ENCODE peak calls at places on chromosomes 11 and 22, in ten cellular contexts. P, N, Q, X, S, R, J, K, D and O are unnamed samples.

GRCh38 chr22:33024626-33025025 is 33.6 kb downstream of the SYN3 start:
- DNase-seq in D (no peak), X (no peak), N (no peak), J (no peak), S (no peak), K (no peak), R (no peak), Q (no peak), P (no peak), O (no peak)

GRCh38 chr11:27718853-27719574 is 18.8 kb upstream of the BDNF start:
- DNase-seq in S (peak), N (peak), X (no peak), R (peak), D (no peak), J (no peak), K (no peak), Q (no peak), P (no peak), O (no peak)

GRCh38 chr11:66864924-66865697 is 8.2 kb downstream of the LRFN4 start:
- DNase-seq in X (no peak), D (no peak), K (no peak), N (no peak), S (peak), Q (no peak), J (no peak), R (no peak), P (no peak), O (no peak)

GRCh38 chr11:33982661-33983060 is 68.9 kb upstream of the CAPRIN1 start:
- DNase-seq in X (no peak), N (no peak), D (no peak), K (no peak), S (no peak), P (peak), Q (no peak), J (no peak), R (no peak), O (no peak)

GRCh38 chr11:18171377-18172000 is 1.1 kb upstream of the MRGPRX4 start:
- DNase-seq in N (peak), J (no peak), X (peak), K (no peak), P (no peak), D (no peak), Q (no peak), S (peak), R (peak), O (no peak)

GRCh38 chr22:25726241-25726640 is 15.7 kb upstream of the MYO18B start:
- DNase-seq in Q (no peak), P (no peak), X (no peak), N (no peak), D (no peak), R (no peak), S (no peak), K (no peak), J (no peak), O (no peak)

GRCh38 chr11:93842461-93842860 is 8.0 kb downstream of the VSTM5 start:
- DNase-seq in J (no peak), N (peak), D (peak), X (peak), Q (no peak), S (no peak), K (no peak), R (peak), P (peak), O (peak)

GRCh38 chr11:95920460-95921105 is 3.3 kb downstream of the MTMR2 start:
- DNase-seq in J (no peak), K (no peak), P (no peak), Q (no peak), D (no peak), N (peak), X (no peak), R (peak), S (no peak), O (no peak)

DNA sequence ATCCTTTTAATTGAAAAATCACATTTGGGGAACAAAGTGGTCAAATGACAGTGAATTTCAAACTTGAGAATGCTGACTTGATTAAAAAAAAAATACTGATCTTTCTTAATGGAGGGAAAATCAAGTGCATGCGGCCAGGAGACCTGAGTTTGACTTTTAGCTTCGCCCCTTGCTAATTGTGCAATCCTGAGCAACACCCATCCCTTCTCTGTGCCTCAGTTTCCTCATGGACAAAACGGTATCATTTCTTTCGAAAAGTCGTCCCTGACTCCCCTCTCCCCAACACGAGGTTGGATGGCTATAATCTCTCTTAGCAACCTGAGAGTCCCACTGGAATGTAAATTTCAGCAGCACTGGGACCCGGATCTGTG is 959 bp upstream of the FJX1 start:
- DNase-seq in R (no peak), N (no peak), X (no peak), K (no peak), S (no peak), Q (no peak), D (no peak), P (no peak), J (no peak), O (no peak)
- H3K4me3 ChIP-seq in R (peak), N (peak), X (peak), K (peak), S (no peak), Q (no peak), D (peak), P (no peak), J (no peak), O (peak)

GRCh38 chr11:118612378-118612777 is 5.0 kb downstream of the PHLDB1 start:
- DNase-seq in J (peak), D (no peak), R (peak), X (no peak), N (no peak), S (no peak), P (no peak), Q (no peak), K (no peak), O (no peak)
- H3K4me3 ChIP-seq in J (no peak), D (no peak), R (peak), X (no peak), N (no peak), S (no peak), P (no peak), Q (no peak), K (no peak), O (no peak)

DNA sequence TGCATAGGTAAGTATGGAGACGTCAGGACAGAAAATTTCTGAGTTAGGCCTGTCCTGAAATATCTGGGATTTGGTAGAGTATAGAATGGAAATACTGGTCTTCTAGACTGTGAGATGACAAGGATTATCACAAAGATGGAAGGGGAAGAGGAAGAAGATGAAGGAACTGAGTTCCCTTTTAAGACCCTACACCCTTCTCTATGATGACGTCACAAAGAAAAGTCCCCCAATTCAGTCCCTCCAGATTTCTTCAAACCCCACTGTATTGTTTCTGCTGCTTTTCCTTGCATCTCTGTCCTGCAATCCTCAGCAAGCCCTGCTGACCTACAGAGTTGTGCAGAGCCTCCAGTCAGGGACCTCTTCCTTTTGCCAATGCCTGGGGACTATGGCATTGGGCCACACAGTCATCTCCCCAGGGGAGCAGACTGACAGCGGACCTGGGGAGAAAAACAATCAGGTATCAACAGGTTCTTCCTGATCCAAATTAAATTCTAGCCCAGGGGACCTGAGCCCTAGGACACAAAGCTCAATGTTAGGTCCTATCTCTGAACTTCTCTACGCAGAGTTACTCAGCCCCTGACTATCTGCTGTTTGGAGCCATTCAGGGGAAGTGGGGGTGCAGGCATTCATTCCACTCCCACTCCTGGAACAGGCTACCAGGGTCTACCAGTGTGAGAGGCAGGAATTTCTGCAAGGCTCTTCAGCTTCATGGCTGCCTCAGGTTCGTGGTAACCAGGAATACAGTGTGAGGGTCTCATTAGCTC is 49.2 kb upstream of the POU2AF1 start:
- DNase-seq in P (no peak), D (no peak), N (no peak), Q (no peak), X (no peak), J (no peak), K (no peak), S (no peak), R (no peak), O (no peak)
- H3K4me3 ChIP-seq in P (no peak), D (no peak), N (no peak), Q (no peak), X (no peak), J (no peak), K (no peak), S (no peak), R (no peak), O (no peak)

GRCh38 chr11:109957601-109958000 is 135.6 kb upstream of the ZC3H12C start:
- DNase-seq in S (no peak), X (no peak), D (no peak), J (no peak), N (no peak), P (no peak), K (no peak), Q (no peak), R (no peak), O (no peak)
- H3K4me3 ChIP-seq in S (no peak), X (no peak), D (no peak), J (no peak), N (no peak), P (no peak), K (no peak), Q (no peak), R (no peak), O (no peak)

GRCh38 chr11:128511712-128512111 is 75.6 kb downstream of the ETS1 start:
- DNase-seq in S (no peak), Q (no peak), D (no peak), K (no peak), J (no peak), N (no peak), R (no peak), X (no peak), P (no peak), O (no peak)

GRCh38 chr11:128509990-128510389 is 77.4 kb downstream of the ETS1 start:
- DNase-seq in D (no peak), N (peak), K (no peak), P (no peak), J (no peak), R (peak), Q (no peak), S (no peak), X (no peak), O (no peak)

GRCh38 chr11:128515086-128515485 is 72.3 kb downstream of the ETS1 start:
- DNase-seq in N (no peak), K (no peak), R (no peak), S (no peak), X (no peak), Q (no peak), J (no peak), P (no peak), D (no peak), O (no peak)

GRCh38 chr11:128513915-128514681 is 73.3 kb downstream of the ETS1 start:
- DNase-seq in X (no peak), D (no peak), J (no peak), Q (no peak), S (no peak), P (no peak), N (no peak), R (peak), K (no peak), O (no peak)

GRCh38 chr11:128512478-128513127 is 74.8 kb downstream of the ETS1 start:
- DNase-seq in X (no peak), D (no peak), P (no peak), J (peak), Q (peak), S (no peak), N (no peak), R (no peak), K (no peak), O (no peak)
- H3K4me3 ChIP-seq in X (no peak), D (no peak), P (no peak), J (peak), Q (peak), S (no peak), N (no peak), R (no peak), K (peak), O (no peak)